ENCODE peak calls at places on chromosomes 3 and 15, in four cellular contexts. V, G, Q and W are unnamed samples.

GRCh38 chr3:177889158-177889557 is 647.1 kb upstream of the KCNMB2 start:
- DNase-seq in Q (no peak), V (no peak), G (no peak), W (no peak)

GRCh38 chr15:67928666-67929065 is 88.8 kb upstream of the RNU6-1 start:
- DNase-seq in G (no peak), V (no peak), Q (no peak), W (peak)

GRCh38 chr15:48718646-48719045 is 73.1 kb upstream of the FBN1 start:
- DNase-seq in Q (peak), V (no peak), G (no peak), W (no peak)

GRCh38 chr15:88465633-88466219 is 1.5 kb downstream of the MRPL46 start:
- DNase-seq in Q (peak), V (no peak), G (no peak), W (no peak)

GRCh38 chr15:67564590-67565345 is 22.3 kb downstream of the MAP2K5 start:
- DNase-seq in V (no peak), Q (peak), G (no peak), W (no peak)

GRCh38 chr3:122694966-122695365 is 14.3 kb downstream of the PARP14 start:
- DNase-seq in Q (no peak), G (no peak), V (no peak), W (no peak)

GRCh38 chr3:9399746-9400145 is 2.3 kb downstream of the SETD5 start:
- DNase-seq in V (peak), G (no peak), Q (peak), W (peak)

GRCh38 chr15:63365004-63365555 is 16.6 kb downstream of the CA12 start:
- DNase-seq in Q (no peak), G (no peak), V (no peak), W (no peak)

GRCh38 chr3:52174896-52175295 is 20.7 kb upstream of the POC1A start:
- DNase-seq in V (no peak), G (no peak), Q (no peak), W (no peak)